ENCODE peak calls at places on chromosomes 6 and 20, in ten cellular contexts. S, N, Z, U, O, T, L, B, P and X are unnamed samples.

GRCh38 chr6:141421378-141421777 is 711.3 kb upstream of the GJE1 start:
- DNase-seq in N (no peak), T (no peak), L (peak; percentile 65), B (no peak), U (no peak), P (no peak), S (no peak), Z (no peak), O (peak; percentile 8), X (no peak)

GRCh38 chr6:128807577-128807976 is 75.4 kb upstream of the LAMA2 start:
- DNase-seq in N (peak; percentile 75), L (peak; percentile 55), P (peak; percentile 39), O (peak; percentile 34), B (no peak), T (no peak), U (no peak), S (peak; percentile 61), Z (no peak), X (no peak)

GRCh38 chr6:108609276-108609769 is 48.6 kb downstream of the FOXO3 start:
- DNase-seq in O (peak; percentile 50), N (no peak), T (no peak), S (peak; percentile 24), U (no peak), L (no peak), Z (no peak), B (no peak), P (no peak), X (no peak)

GRCh38 chr6:156865019-156865629 is 87.9 kb downstream of the ARID1B start:
- DNase-seq in U (no peak), T (no peak), S (no peak), O (no peak), P (no peak), N (no peak), B (no peak), Z (no peak), L (peak; percentile 81), X (no peak)

GRCh38 chr6:83221886-83222479 is 28.8 kb downstream of the RWDD2A start:
- DNase-seq in S (peak; percentile 75), O (peak; percentile 18), T (no peak), N (peak; percentile 82), U (no peak), P (peak; percentile 65), L (peak; percentile 55), Z (no peak), B (no peak), X (no peak)

GRCh38 chr6:99492137-99492536 is 23.1 kb downstream of the USP45 start:
- DNase-seq in T (no peak), P (no peak), S (no peak), N (no peak), U (peak; percentile 15), O (no peak), Z (no peak), B (no peak), L (no peak), X (no peak)

GRCh38 chr20:36541227-36542018 is at the start of gene MYL9:
- DNase-seq in N (no peak), T (peak; percentile 88), U (no peak), O (no peak), P (peak; percentile 86), L (peak; percentile 82), S (peak; percentile 75), Z (peak; percentile 88), B (no peak), X (no peak)

GRCh38 chr20:63622732-63623131 is 4.2 kb downstream of the GMEB2 start:
- DNase-seq in S (no peak), T (no peak), U (no peak), B (no peak), N (no peak), Z (no peak), P (no peak), L (no peak), O (no peak), X (no peak)

GRCh38 chr6:112163295-112164257 is 76.2 kb downstream of the FAM229B start:
- DNase-seq in T (peak; percentile 94), P (peak; percentile 76), S (peak; percentile 81), O (peak; percentile 33), U (peak; percentile 64), L (peak; percentile 71), N (peak; percentile 69), B (peak; percentile 67), Z (no peak), X (no peak)

GRCh38 chr6:45966340-45966739 is 49.3 kb downstream of the CLIC5 start:
- DNase-seq in O (no peak), T (no peak), U (no peak), B (no peak), Z (no peak), N (no peak), P (no peak), L (no peak), S (no peak), X (no peak)

GRCh38 chr6:136284909-136285308 is 4.7 kb downstream of the BCLAF1 start:
- DNase-seq in B (no peak), U (no peak), T (no peak), L (peak; percentile 82), Z (no peak), S (peak; percentile 15), P (no peak), N (peak; percentile 52), O (no peak), X (no peak)

GRCh38 chr6:160005211-160005610 is 36.3 kb downstream of the IGF2R start:
- DNase-seq in L (no peak), P (no peak), T (no peak), S (no peak), Z (no peak), N (no peak), B (no peak), U (no peak), O (no peak), X (no peak)

GRCh38 chr6:17884501-17885039 is 102.9 kb downstream of the KIF13A start:
- DNase-seq in S (no peak), U (no peak), L (no peak), P (no peak), B (no peak), N (no peak), O (no peak), Z (no peak), T (no peak), X (no peak)

GRCh38 chr6:35470663-35471120 is 2.5 kb downstream of the RPL10A start:
- DNase-seq in L (no peak), B (no peak), T (peak; percentile 44), O (no peak), N (no peak), Z (no peak), U (no peak), P (no peak), S (no peak), X (no peak)
- H3K27ac ChIP-seq in L (peak overlapping the region; percentile 64), B (peak overlapping the region; percentile 83), T (no peak overlapping the region), O (peak overlapping the region; percentile 82), N (peak overlapping the region; percentile 99), Z (peak overlapping the region; percentile 87), U (no peak overlapping the region), P (no peak overlapping the region), S (peak overlapping the region; percentile 98), X (no peak overlapping the region)

GRCh38 chr6:4607793-4608192 is 168.4 kb upstream of the CDYL start:
- DNase-seq in T (no peak), L (peak; percentile 21), U (no peak), B (no peak), S (no peak), Z (no peak), N (no peak), O (no peak), P (no peak), X (no peak)

GRCh38 chr6:4612636-4613171 is 163.5 kb upstream of the CDYL start:
- DNase-seq in T (no peak), O (no peak), S (no peak), L (peak; percentile 84), N (no peak), U (no peak), B (no peak), P (no peak), Z (no peak), X (no peak)

GRCh38 chr6:4608361-4609115 is 167.7 kb upstream of the CDYL start:
- DNase-seq in O (no peak), L (no peak), S (no peak), P (no peak), U (peak; percentile 74), B (no peak), T (no peak), N (no peak), Z (no peak), X (peak; percentile 5)

GRCh38 chr6:4611441-4612129 is 164.6 kb upstream of the CDYL start:
- DNase-seq in S (no peak), L (peak; percentile 90), P (no peak), U (no peak), O (no peak), T (no peak), Z (no peak), B (no peak), N (peak; percentile 8), X (no peak)

GRCh38 chr6:4610256-4610655 is 165.9 kb upstream of the CDYL start:
- DNase-seq in T (no peak), S (no peak), N (no peak), P (no peak), O (no peak), U (no peak), B (no peak), L (peak; percentile 49), Z (no peak), X (no peak)
- H3K27ac ChIP-seq in T (no peak overlapping the region), S (no peak overlapping the region), N (no peak overlapping the region), P (no peak overlapping the region), O (no peak overlapping the region), U (no peak overlapping the region), B (no peak overlapping the region), L (no peak overlapping the region), Z (peak overlapping the region; percentile 9), X (no peak overlapping the region)

GRCh38 chr20:23151008-23151703 is 65.0 kb upstream of the CD93 start:
- DNase-seq in Z (no peak), P (no peak), N (no peak), B (no peak), U (no peak), O (no peak), L (no peak), S (no peak), T (peak; percentile 61), X (no peak)

GRCh38 chr20:23150304-23151007 is 64.3 kb upstream of the CD93 start:
- DNase-seq in Z (no peak), L (no peak), T (peak; percentile 36), B (no peak), O (no peak), U (no peak), N (no peak), S (no peak), P (no peak), X (peak; percentile 21)

GRCh38 chr20:23147964-23148720 is 62.0 kb upstream of the CD93 start:
- DNase-seq in O (peak; percentile 80), S (no peak), P (no peak), U (no peak), L (peak; percentile 98), T (peak; percentile 20), B (no peak), Z (peak; percentile 76), N (peak; percentile 53), X (no peak)

GRCh38 chr20:23148721-23149570 is 62.8 kb upstream of the CD93 start:
- DNase-seq in O (no peak), U (no peak), P (no peak), B (no peak), N (no peak), L (no peak), S (no peak), T (peak; percentile 23), Z (no peak), X (no peak)

GRCh38 chr20:23149623-23150279 is 63.6 kb upstream of the CD93 start:
- DNase-seq in P (no peak), U (no peak), Z (no peak), O (no peak), T (peak; percentile 30), B (no peak), L (no peak), S (no peak), N (no peak), X (no peak)
- H3K27ac ChIP-seq in P (no peak overlapping the region), U (no peak overlapping the region), Z (peak overlapping the region; percentile 96), O (no peak overlapping the region), T (no peak overlapping the region), B (no peak overlapping the region), L (no peak overlapping the region), S (no peak overlapping the region), N (no peak overlapping the region), X (no peak overlapping the region)

GRCh38 chr6:127192911-127193503 is 73.7 kb upstream of the RNF146 start:
- DNase-seq in Z (no peak), S (no peak), O (no peak), L (peak; percentile 75), U (no peak), B (no peak), N (no peak), P (no peak), T (no peak), X (no peak)
- H3K27ac ChIP-seq in Z (no peak overlapping the region), S (no peak overlapping the region), O (no peak overlapping the region), L (no peak overlapping the region), U (no peak overlapping the region), B (no peak overlapping the region), N (no peak overlapping the region), P (no peak overlapping the region), T (no peak overlapping the region), X (no peak overlapping the region)